ENCODE peak calls at places on chromosomes 7 and 10, in six cellular contexts. M is A549, D is IMR-90, E is GM12878, F is HepG2, X is K562. J is an unnamed sample.

GRCh38 chr7:36276428-36277246 is 113.0 kb upstream of the ANLN start:
- DNase-seq in M (no peak), D (no peak), E (no peak), F (no peak), X (no peak), J (no peak)

GRCh38 chr7:135317676-135318326 is 84.2 kb downstream of the STRA8 start:
- DNase-seq in M (no peak), D (no peak), E (no peak), F (peak), X (no peak), J (no peak)

GRCh38 chr10:48389272-48389671 is 82.8 kb downstream of the MAPK8 start:
- DNase-seq in M (no peak), D (no peak), E (no peak), F (no peak), X (peak), J (no peak)

GRCh38 chr10:49169776-49170175 is 18.4 kb downstream of the TMEM273 start:
- DNase-seq in M (no peak), D (no peak), E (no peak), F (no peak), X (no peak), J (no peak)

GRCh38 chr10:15504101-15504840 is 133.2 kb upstream of the FAM171A1 start:
- DNase-seq in M (no peak), D (no peak), E (no peak), F (no peak), X (peak), J (no peak)

GRCh38 chr7:152312316-152312715 is 123.5 kb downstream of the KMT2C start:
- DNase-seq in M (no peak), D (peak), E (no peak), F (no peak), X (no peak), J (no peak)

GRCh38 chr10:63083904-63084689 is 49.0 kb upstream of the NRBF2 start:
- DNase-seq in M (peak), D (peak), E (peak), F (peak), X (peak), J (peak)

GRCh38 chr7:117751775-117752174 is 121.5 kb downstream of the CTTNBP2 start:
- DNase-seq in M (no peak), D (no peak), E (no peak), F (no peak), X (no peak), J (no peak)

GRCh38 chr10:109958059-109958458 is 34.7 kb upstream of the XPNPEP1 start:
- DNase-seq in M (no peak), D (no peak), E (no peak), F (no peak), X (no peak), J (no peak)

GRCh38 chr7:95596183-95597135 is at the start of gene PDK4:
- DNase-seq in M (peak), D (peak), E (no peak), F (no peak), X (peak), J (peak)

GRCh38 chr7:124667754-124668153 is 97.8 kb downstream of the GPR37 start:
- DNase-seq in M (no peak), D (no peak), E (no peak), F (no peak), X (no peak), J (no peak)

GRCh38 chr7:142749218-142749993 is at the start of gene PRSS1:
- DNase-seq in M (no peak), D (no peak), E (no peak), F (no peak), X (no peak), J (no peak)

GRCh38 chr10:123298583-123298982 is 144.4 kb downstream of the BUB3 start:
- DNase-seq in M (no peak), D (no peak), E (no peak), F (no peak), X (no peak), J (no peak)

GRCh38 chr7:16818732-16819131 is 13.9 kb upstream of the AGR2 start:
- DNase-seq in M (no peak), D (no peak), E (no peak), F (no peak), X (peak), J (no peak)

GRCh38 chr7:149245244-149245643 is 5.8 kb downstream of the ZNF212 start:
- DNase-seq in M (no peak), D (peak), E (no peak), F (no peak), X (no peak), J (no peak)

GRCh38 chr10:71392292-71392691 is 4.4 kb upstream of the CDH23 start:
- DNase-seq in M (no peak), D (no peak), E (no peak), F (no peak), X (no peak), J (no peak)

GRCh38 chr7:18287482-18287881 is 208.1 kb upstream of the HDAC9 start:
- DNase-seq in M (no peak), D (no peak), E (no peak), F (no peak), X (no peak), J (no peak)

GRCh38 chr7:46854958-46855473 is 726.9 kb downstream of the TNS3 start:
- DNase-seq in M (no peak), D (peak), E (no peak), F (no peak), X (no peak), J (no peak)

GRCh38 chr10:49092477-49092876 is 22.8 kb downstream of the VSTM4 start:
- DNase-seq in M (no peak), D (no peak), E (no peak), F (no peak), X (no peak), J (no peak)

GRCh38 chr7:131021902-131022301 is 287.9 kb upstream of the KLF14 start:
- DNase-seq in M (no peak), D (no peak), E (no peak), F (no peak), X (no peak), J (no peak)

GRCh38 chr7:74527842-74528241 is 74.1 kb downstream of the GTF2IRD1 start:
- DNase-seq in M (no peak), D (no peak), E (no peak), F (no peak), X (no peak), J (no peak)

GRCh38 chr10:69123306-69123746 is 652 bp upstream of the VPS26A start:
- DNase-seq in M (peak), D (peak), E (no peak), F (peak), X (peak), J (peak)

GRCh38 chr10:44569193-44570091 is 184.5 kb upstream of the CXCL12 start:
- DNase-seq in M (no peak), D (peak), E (no peak), F (no peak), X (no peak), J (no peak)

GRCh38 chr7:129612112-129613015 is 844 bp downstream of the NRF1 start:
- DNase-seq in M (peak), D (peak), E (no peak), F (no peak), X (peak), J (peak)

GRCh38 chr10:58704226-58705200 is 191.8 kb downstream of the BICC1 start:
- DNase-seq in M (no peak), D (peak), E (no peak), F (no peak), X (no peak), J (no peak)

GRCh38 chr10:23095404-23095965 is at the start of gene MSRB2:
- DNase-seq in M (peak), D (peak), E (peak), F (peak), X (peak), J (peak)

GRCh38 chr7:124031406-124031805 is 1.5 kb downstream of the TMEM229A start:
- DNase-seq in M (no peak), D (no peak), E (no peak), F (no peak), X (no peak), J (no peak)

GRCh38 chr10:113187066-113187777 is 237.2 kb downstream of the TCF7L2 start:
- DNase-seq in M (no peak), D (no peak), E (no peak), F (peak), X (no peak), J (peak)

GRCh38 chr7:23357190-23358093 is 58.3 kb downstream of the MALSU1 start:
- DNase-seq in M (peak), D (peak), E (no peak), F (peak), X (peak), J (peak)

DNA sequence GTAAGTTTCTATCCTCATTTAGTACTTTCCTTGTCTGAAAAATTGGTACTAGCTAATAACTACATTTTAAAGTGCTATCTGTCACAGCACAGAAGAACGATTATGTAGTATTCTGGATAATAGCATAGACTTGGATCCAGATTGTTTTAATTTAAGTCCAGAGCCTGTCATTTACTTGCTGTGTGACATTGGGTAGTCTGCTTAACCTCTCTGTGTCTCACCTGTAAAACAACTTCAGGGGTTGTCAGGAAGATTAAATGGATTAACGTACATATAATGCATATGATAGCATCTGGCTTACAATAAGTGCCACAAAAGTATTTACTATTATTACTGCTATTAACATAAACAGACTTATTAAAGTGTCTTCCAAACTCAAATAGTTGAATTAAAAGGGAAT is 1221.4 kb downstream of the GATA3 start:
- DNase-seq in M (no peak), D (no peak), E (no peak), F (no peak), X (no peak), J (no peak)
- TF ChIP-seq BHLHE40 in M (no peak), D (no peak), E (no peak), F (no peak), X (no peak), J (no peak)

DNA sequence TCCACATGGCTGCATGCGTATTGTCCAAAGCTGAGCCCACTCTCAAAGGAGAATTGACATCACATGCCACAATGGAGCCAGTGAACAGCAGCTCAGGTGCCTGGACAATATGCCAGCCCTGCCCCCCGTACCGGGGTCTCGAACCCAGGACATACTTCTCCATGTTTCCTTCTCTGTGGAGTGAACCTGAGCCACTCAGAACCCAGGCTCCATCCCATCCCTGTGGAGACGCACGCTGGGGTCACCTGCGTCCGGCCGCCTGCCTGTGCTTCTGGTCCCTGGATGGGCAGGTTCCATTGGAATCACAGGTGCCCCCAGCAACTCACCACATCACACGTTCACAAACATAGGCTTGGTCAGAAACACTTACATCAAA is 229.8 kb downstream of the DNAJB6 start:
- DNase-seq in M (no peak), D (no peak), E (no peak), F (no peak), X (no peak), J (no peak)
- TF ChIP-seq BHLHE40 in M (no peak), D (no peak), E (no peak), F (no peak), X (no peak), J (no peak)

GRCh38 chr7:85776691-85777363 is 590.0 kb upstream of the SEMA3D start:
- DNase-seq in M (no peak), D (no peak), E (no peak), F (no peak), X (no peak), J (no peak)
- TF ChIP-seq BHLHE40 in M (no peak), D (no peak), E (no peak), F (no peak), X (no peak), J (no peak)

GRCh38 chr10:100979821-100980272 is 7.5 kb downstream of the MRPL43 start:
- DNase-seq in M (no peak), D (no peak), E (no peak), F (no peak), X (no peak), J (no peak)

GRCh38 chr10:100978121-100978895 is 9.0 kb downstream of the MRPL43 start:
- DNase-seq in M (no peak), D (no peak), E (no peak), F (no peak), X (no peak), J (no peak)

GRCh38 chr10:100978896-100979185 is 8.5 kb downstream of the MRPL43 start:
- DNase-seq in M (no peak), D (no peak), E (no peak), F (no peak), X (no peak), J (no peak)

GRCh38 chr10:100981178-100981710 is 6.1 kb downstream of the MRPL43 start:
- DNase-seq in M (no peak), D (no peak), E (no peak), F (no peak), X (no peak), J (no peak)

GRCh38 chr10:100980327-100981110 is 6.8 kb downstream of the MRPL43 start:
- DNase-seq in M (no peak), D (no peak), E (no peak), F (no peak), X (no peak), J (no peak)
- TF ChIP-seq BHLHE40 in M (no peak), D (no peak), E (no peak), F (no peak), X (no peak), J (no peak)

GRCh38 chr7:106246941-106247826 is 37.6 kb downstream of the NAMPT start:
- DNase-seq in M (no peak), D (no peak), E (no peak), F (no peak), X (no peak), J (no peak)
- TF ChIP-seq BHLHE40 in M (no peak), D (no peak), E (no peak), F (no peak), X (no peak), J (no peak)

GRCh38 chr7:76294344-76295024 is 8.0 kb upstream of the HSPB1 start:
- DNase-seq in M (peak), D (peak), E (no peak), F (peak), X (peak), J (no peak)
- TF ChIP-seq BHLHE40 in M (no peak), D (peak), E (no peak), F (no peak), X (peak), J (no peak)

GRCh38 chr7:45108863-45109262 is 2.6 kb downstream of the TBRG4 start:
- DNase-seq in M (no peak), D (no peak), E (no peak), F (no peak), X (no peak), J (no peak)

GRCh38 chr7:45104844-45105587 is 6.5 kb downstream of the TBRG4 start:
- DNase-seq in M (no peak), D (no peak), E (no peak), F (no peak), X (no peak), J (no peak)

GRCh38 chr7:45105588-45106188 is 5.8 kb downstream of the TBRG4 start:
- DNase-seq in M (no peak), D (no peak), E (no peak), F (no peak), X (no peak), J (no peak)

GRCh38 chr7:45106820-45107219 is 4.7 kb downstream of the TBRG4 start:
- DNase-seq in M (no peak), D (no peak), E (no peak), F (no peak), X (no peak), J (no peak)

GRCh38 chr7:45107356-45107755 is 4.1 kb downstream of the TBRG4 start:
- DNase-seq in M (no peak), D (no peak), E (no peak), F (no peak), X (no peak), J (no peak)
- TF ChIP-seq BHLHE40 in M (no peak), D (no peak), E (no peak), F (no peak), X (no peak), J (no peak)